ENCODE peak calls at places on chromosome 7, in five cellular contexts. R, Y, D, W and Q are unnamed samples. For H3K4me1, the result is how much of the 10 kb centered on the place peaks cover.

GRCh38 chr7:100465702-100466311 is 1.7 kb upstream of the SPACDR start:
- DNase-seq in R (no peak), Y (peak), D (peak), W (no peak), Q (peak)

GRCh38 chr7:49264530-49264929 is 340.2 kb downstream of the CDC14C start:
- DNase-seq in R (no peak), Y (no peak), D (no peak), W (no peak), Q (no peak)

GRCh38 chr7:158651968-158652555 is 52.5 kb downstream of the NCAPG2 start:
- DNase-seq in R (no peak), Y (no peak), D (no peak), W (no peak), Q (no peak)

GRCh38 chr7:139582130-139582650 is 58.7 kb downstream of the CLEC2L start:
- DNase-seq in R (no peak), Y (no peak), D (no peak), W (no peak), Q (no peak)

GRCh38 chr7:3218561-3219225 is 82.4 kb upstream of the SDK1 start:
- DNase-seq in R (no peak), Y (no peak), D (no peak), W (no peak), Q (no peak)

GRCh38 chr7:107661081-107661864 is 645 bp downstream of the SLC26A4 start:
- DNase-seq in R (peak), Y (peak), D (peak), W (peak), Q (peak)

GRCh38 chr7:134605978-134606923 is 40.4 kb upstream of the BPGM start:
- DNase-seq in R (peak), Y (peak), D (peak), W (peak), Q (peak)

GRCh38 chr7:1975581-1975980 is 257.2 kb downstream of the MAD1L1 start:
- DNase-seq in R (no peak), Y (peak), D (no peak), W (no peak), Q (no peak)

GRCh38 chr7:100604976-100605911 is 3.1 kb downstream of the PCOLCE start:
- DNase-seq in R (peak), Y (peak), D (peak), W (peak), Q (peak)

GRCh38 chr7:28835800-28836199 is 122.3 kb downstream of the TRIL start:
- DNase-seq in R (no peak), Y (no peak), D (no peak), W (no peak), Q (no peak)

GRCh38 chr7:12423355-12423994 is 19.8 kb upstream of the VWDE start:
- DNase-seq in R (no peak), Y (no peak), D (no peak), W (no peak), Q (no peak)

GRCh38 chr7:137091396-137091795 is 222.9 kb downstream of the CHRM2 start:
- DNase-seq in R (no peak), Y (no peak), D (no peak), W (no peak), Q (no peak)

GRCh38 chr7:47314728-47315601 is 266.9 kb downstream of the TNS3 start:
- DNase-seq in R (no peak), Y (peak), D (peak), W (no peak), Q (no peak)

GRCh38 chr7:101905203-101905865 is 87.9 kb downstream of the CUX1 start:
- DNase-seq in R (no peak), Y (no peak), D (no peak), W (no peak), Q (no peak)

GRCh38 chr7:36278767-36279171 is 110.9 kb upstream of the ANLN start:
- DNase-seq in R (no peak), Y (no peak), D (no peak), W (no peak), Q (no peak)
- H3K4me1 ChIP-seq in R (under half), Y (half or more), D (half or more), W (under half), Q (under half)

DNA sequence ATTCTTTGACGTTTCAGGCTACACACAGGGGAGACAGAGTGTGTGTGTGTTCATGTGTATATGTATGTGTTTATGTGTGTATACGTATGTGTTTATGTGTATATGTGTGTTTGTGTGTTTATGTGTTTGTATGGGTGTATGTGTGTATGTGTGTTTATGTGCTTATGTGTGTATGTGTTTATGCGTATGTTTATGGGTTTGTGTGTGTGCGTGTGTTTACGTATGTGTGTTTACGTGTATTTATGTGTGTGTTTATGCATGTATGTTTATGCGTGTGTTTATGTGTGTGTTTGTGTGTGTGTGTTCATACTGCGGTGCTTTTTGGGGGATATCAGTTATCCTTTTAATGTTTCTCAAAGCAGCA is 39.2 kb upstream of the CNPY1 start:
- DNase-seq in R (no peak), Y (no peak), D (no peak), W (no peak), Q (no peak)
- H3K4me3 ChIP-seq in R (no peak), Y (no peak), D (no peak), W (no peak), Q (no peak)

DNA sequence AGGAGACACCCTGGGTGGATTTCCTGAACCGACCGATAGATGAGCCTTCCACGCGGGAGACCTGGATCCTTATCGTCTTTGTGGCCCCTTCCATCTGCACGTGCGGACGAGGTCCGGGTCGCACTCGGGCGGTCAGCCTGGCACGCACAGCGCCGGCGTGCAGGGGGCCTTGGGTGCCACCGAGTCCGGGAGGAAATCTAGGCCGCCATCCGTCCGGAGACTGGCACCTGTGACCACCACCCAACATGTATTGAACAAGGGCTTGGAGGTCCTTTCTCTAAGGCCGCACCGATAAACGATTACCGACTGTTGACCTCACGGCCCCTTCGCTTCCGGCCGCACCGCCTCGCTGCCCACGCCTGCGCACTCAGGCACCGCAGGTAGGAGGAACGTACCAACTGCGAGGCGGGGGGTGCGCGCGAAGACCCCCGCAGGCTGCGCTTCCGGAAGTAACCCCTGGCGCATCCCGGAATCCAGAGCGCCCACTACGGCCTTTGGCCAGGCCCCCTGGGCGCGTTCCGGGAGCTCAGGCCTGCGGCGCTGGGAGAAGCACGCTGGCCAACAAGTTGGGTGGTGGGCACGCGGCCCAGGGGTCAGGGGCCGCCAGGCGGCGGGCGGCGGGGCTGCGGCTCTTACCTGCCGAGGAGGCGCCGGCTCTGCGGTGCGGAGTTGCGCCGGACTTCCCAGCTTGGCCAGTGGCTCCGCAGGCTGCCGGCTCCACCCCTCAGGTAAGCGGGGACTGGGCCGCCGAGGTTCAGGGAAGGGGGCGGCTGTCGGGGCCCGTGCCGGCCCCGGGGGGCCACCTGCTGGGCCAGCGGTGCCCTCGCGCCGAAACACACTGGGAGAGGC is at the start of the genes ACTR3C and LRRC61:
- DNase-seq in R (peak), Y (peak), D (peak), W (peak), Q (peak)
- H3K4me1 ChIP-seq in R (under half), Y (under half), D (under half), W (under half), Q (under half)

DNA sequence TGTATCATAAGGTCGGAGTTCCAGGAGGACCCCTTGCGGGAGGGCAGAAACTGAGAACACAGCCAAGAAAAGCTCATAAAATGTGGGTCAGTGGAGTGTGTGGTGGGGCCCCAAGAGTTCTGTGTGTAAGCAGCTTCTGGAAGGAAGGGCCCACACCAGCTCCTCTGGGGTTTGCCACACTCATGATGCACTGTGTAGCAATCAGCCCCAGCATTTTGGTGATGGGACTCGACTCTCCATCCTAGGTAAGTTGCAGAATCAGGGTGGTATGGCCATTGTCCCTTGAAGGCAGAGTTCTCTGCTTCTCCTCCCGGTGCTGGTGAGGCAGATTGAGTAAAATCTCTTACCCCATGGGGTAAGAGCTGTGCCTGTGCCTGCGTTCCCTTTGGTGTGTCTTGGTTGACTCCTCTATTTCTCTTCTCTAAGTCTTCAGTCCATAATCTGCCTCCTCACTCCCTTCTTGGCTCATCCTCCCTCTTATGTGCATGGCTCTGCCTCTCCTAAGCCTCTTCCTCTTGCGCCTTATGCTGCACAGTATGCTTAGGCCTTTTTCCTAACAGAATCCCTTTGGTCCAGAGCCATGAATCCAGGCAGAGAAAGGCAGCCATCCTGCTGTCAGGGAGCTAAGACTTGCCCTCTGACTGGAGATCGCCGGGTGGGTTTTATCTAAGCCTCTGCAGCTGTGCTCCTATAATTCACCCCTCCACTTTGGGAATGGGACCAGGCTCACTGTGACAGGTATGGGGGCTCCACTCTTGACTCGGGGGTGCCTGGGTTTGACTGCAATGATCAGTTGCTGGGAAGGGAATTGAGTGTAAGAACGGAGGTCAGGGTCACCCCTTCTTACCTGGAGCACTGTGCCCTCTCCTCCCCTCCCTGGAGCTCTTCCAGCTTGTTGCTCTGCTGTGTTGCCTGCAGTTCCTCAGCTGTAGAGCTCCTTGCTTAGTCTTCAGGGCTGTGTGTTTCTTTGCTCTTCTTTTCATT is 17.8 kb downstream of the PRSS2 start:
- DNase-seq in R (peak), Y (no peak), D (no peak), W (peak), Q (no peak)
- H3K4me3 ChIP-seq in R (peak), Y (no peak), D (no peak), W (peak), Q (no peak)